ENCODE peak calls at places on chromosomes 13 and 19, in five cellular contexts. One of them, this sample, is unnamed.

GRCh38 chr13:110874508-110874960 is 40.3 kb downstream of the ANKRD10 start:
- DNase-seq in adrenal gland: peak; percentile 89
- DNase-seq in OCI-LY7: no peak
- DNase-seq in AG04450: no peak
- DNase-seq in psoas muscle: peak; percentile 86
- DNase-seq in this sample: no peak

GRCh38 chr13:32828711-32829110 is 187.5 kb upstream of the KL start:
- DNase-seq in AG04450: no peak
- DNase-seq in psoas muscle: no peak
- DNase-seq in OCI-LY7: no peak
- DNase-seq in adrenal gland: no peak
- DNase-seq in this sample: no peak

GRCh38 chr19:14475251-14476073 is at the start of gene PTGER1:
- DNase-seq in AG04450: no peak
- DNase-seq in adrenal gland: no peak
- DNase-seq in psoas muscle: no peak
- DNase-seq in OCI-LY7: no peak
- DNase-seq in this sample: no peak

GRCh38 chr13:84870190-84870589 is 929.0 kb downstream of the SLITRK6 start:
- DNase-seq in OCI-LY7: peak; percentile 17
- DNase-seq in adrenal gland: no peak
- DNase-seq in psoas muscle: no peak
- DNase-seq in AG04450: no peak
- DNase-seq in this sample: no peak

GRCh38 chr19:4499318-4499717 is 19.0 kb downstream of the PLIN4 start:
- DNase-seq in adrenal gland: no peak
- DNase-seq in psoas muscle: no peak
- DNase-seq in AG04450: no peak
- DNase-seq in OCI-LY7: no peak
- DNase-seq in this sample: no peak

GRCh38 chr19:15149704-15150103 is 42.5 kb downstream of the SYDE1 start:
- DNase-seq in AG04450: no peak
- DNase-seq in OCI-LY7: no peak
- DNase-seq in psoas muscle: no peak
- DNase-seq in adrenal gland: no peak
- DNase-seq in this sample: no peak

GRCh38 chr19:30312582-30313352 is 59.4 kb upstream of the ZNF536 start:
- DNase-seq in psoas muscle: no peak
- DNase-seq in AG04450: no peak
- DNase-seq in adrenal gland: peak; percentile 34
- DNase-seq in OCI-LY7: no peak
- DNase-seq in this sample: no peak

GRCh38 chr13:44906758-44907157 is 82.5 kb downstream of the NUFIP1 start:
- DNase-seq in AG04450: no peak
- DNase-seq in OCI-LY7: no peak
- DNase-seq in adrenal gland: peak; percentile 75
- DNase-seq in psoas muscle: no peak
- DNase-seq in this sample: no peak

GRCh38 chr19:55189424-55189823 is 9.3 kb upstream of the SYT5 start:
- DNase-seq in OCI-LY7: no peak
- DNase-seq in AG04450: peak; percentile 73
- DNase-seq in adrenal gland: peak; percentile 93
- DNase-seq in psoas muscle: peak; percentile 63
- DNase-seq in this sample: peak; percentile 65

GRCh38 chr13:92821324-92821723 is 405.3 kb upstream of the GPC6 start:
- DNase-seq in AG04450: no peak
- DNase-seq in psoas muscle: no peak
- DNase-seq in OCI-LY7: no peak
- DNase-seq in adrenal gland: no peak
- DNase-seq in this sample: no peak

GRCh38 chr13:67763316-67763715 is 533.2 kb upstream of the PCDH9 start:
- DNase-seq in AG04450: no peak
- DNase-seq in psoas muscle: no peak
- DNase-seq in OCI-LY7: no peak
- DNase-seq in adrenal gland: no peak
- DNase-seq in this sample: no peak

GRCh38 chr19:1361601-1362384 is 21.9 kb upstream of the NDUFS7 start:
- DNase-seq in adrenal gland: no peak
- DNase-seq in psoas muscle: no peak
- DNase-seq in OCI-LY7: no peak
- DNase-seq in AG04450: no peak
- DNase-seq in this sample: peak; percentile 42

GRCh38 chr13:112670118-112670517 is 19.7 kb upstream of the ATP11A start:
- DNase-seq in OCI-LY7: no peak
- DNase-seq in psoas muscle: no peak
- DNase-seq in AG04450: no peak
- DNase-seq in adrenal gland: peak; percentile 18
- DNase-seq in this sample: no peak

GRCh38 chr19:8208710-8209110 is 460 bp upstream of the CERS4 start:
- DNase-seq in psoas muscle: no peak
- DNase-seq in adrenal gland: peak; percentile 81
- DNase-seq in OCI-LY7: no peak
- DNase-seq in AG04450: no peak
- DNase-seq in this sample: no peak

GRCh38 chr19:9793051-9793591 is 24.6 kb upstream of the ZNF846 start:
- DNase-seq in AG04450: no peak
- DNase-seq in OCI-LY7: peak; percentile 54
- DNase-seq in adrenal gland: peak; percentile 71
- DNase-seq in psoas muscle: peak; percentile 69
- DNase-seq in this sample: no peak

GRCh38 chr13:33633701-33634525 is 184.0 kb upstream of the RFC3 start:
- DNase-seq in AG04450: no peak
- DNase-seq in psoas muscle: no peak
- DNase-seq in OCI-LY7: no peak
- DNase-seq in adrenal gland: no peak
- DNase-seq in this sample: no peak

GRCh38 chr19:7255119-7255518 is 39.1 kb downstream of the INSR start:
- DNase-seq in OCI-LY7: no peak
- DNase-seq in AG04450: no peak
- DNase-seq in psoas muscle: no peak
- DNase-seq in adrenal gland: peak; percentile 70
- DNase-seq in this sample: no peak

GRCh38 chr13:27583645-27584044 is 36.7 kb downstream of the LNX2 start:
- DNase-seq in AG04450: no peak
- DNase-seq in OCI-LY7: no peak
- DNase-seq in psoas muscle: no peak
- DNase-seq in adrenal gland: no peak
- DNase-seq in this sample: no peak

GRCh38 chr19:33472696-33473624 is 48.6 kb downstream of the PEPD start:
- DNase-seq in AG04450: peak; percentile 72
- DNase-seq in psoas muscle: no peak
- DNase-seq in OCI-LY7: no peak
- DNase-seq in adrenal gland: peak; percentile 60
- DNase-seq in this sample: peak; percentile 53

GRCh38 chr19:6811906-6812305 is 39.4 kb downstream of the VAV1 start:
- DNase-seq in AG04450: no peak
- DNase-seq in adrenal gland: no peak
- DNase-seq in psoas muscle: no peak
- DNase-seq in OCI-LY7: peak; percentile 58
- DNase-seq in this sample: peak; percentile 5

GRCh38 chr19:55644842-55645511 is 1.5 kb downstream of the ZNF581 start:
- DNase-seq in psoas muscle: no peak
- DNase-seq in AG04450: no peak
- DNase-seq in adrenal gland: no peak
- DNase-seq in OCI-LY7: peak; percentile 54
- DNase-seq in this sample: no peak

GRCh38 chr13:60162096-60162495 is 1.6 kb downstream of the DIAPH3 start:
- DNase-seq in AG04450: no peak
- DNase-seq in psoas muscle: no peak
- DNase-seq in OCI-LY7: no peak
- DNase-seq in adrenal gland: no peak
- DNase-seq in this sample: peak; percentile 41

GRCh38 chr13:60167121-60167520 is 3.4 kb upstream of the DIAPH3 start:
- DNase-seq in OCI-LY7: no peak
- DNase-seq in adrenal gland: no peak
- DNase-seq in AG04450: no peak
- DNase-seq in psoas muscle: no peak
- DNase-seq in this sample: no peak

GRCh38 chr13:60164490-60164889 is 762 bp upstream of the DIAPH3 start:
- DNase-seq in OCI-LY7: no peak
- DNase-seq in adrenal gland: no peak
- DNase-seq in AG04450: no peak
- DNase-seq in psoas muscle: no peak
- DNase-seq in this sample: no peak

GRCh38 chr13:60163525-60164471 is at the start of gene DIAPH3:
- DNase-seq in adrenal gland: peak; percentile 98
- DNase-seq in OCI-LY7: peak; percentile 96
- DNase-seq in AG04450: peak; percentile 89
- DNase-seq in psoas muscle: peak; percentile 96
- DNase-seq in this sample: peak; percentile 83

GRCh38 chr13:60165391-60166099 is 1.8 kb upstream of the DIAPH3 start:
- DNase-seq in psoas muscle: no peak
- DNase-seq in adrenal gland: no peak
- DNase-seq in OCI-LY7: no peak
- DNase-seq in AG04450: peak; percentile 30
- DNase-seq in this sample: no peak
- H3K4me3 ChIP-seq in psoas muscle: peak overlapping the region; percentile 73
- H3K4me3 ChIP-seq in adrenal gland: no peak overlapping the region
- H3K4me3 ChIP-seq in OCI-LY7: no peak overlapping the region
- H3K4me3 ChIP-seq in AG04450: peak overlapping the region; percentile 34
- H3K4me3 ChIP-seq in this sample: no peak overlapping the region

GRCh38 chr19:3275583-3276340 is 51.3 kb downstream of the CELF5 start:
- DNase-seq in psoas muscle: peak; percentile 48
- DNase-seq in OCI-LY7: peak; percentile 95
- DNase-seq in AG04450: peak; percentile 11
- DNase-seq in adrenal gland: peak; percentile 76
- DNase-seq in this sample: no peak
- H3K4me3 ChIP-seq in psoas muscle: peak overlapping the region; percentile 43
- H3K4me3 ChIP-seq in OCI-LY7: peak overlapping the region; percentile 70
- H3K4me3 ChIP-seq in AG04450: peak overlapping the region; percentile 50
- H3K4me3 ChIP-seq in adrenal gland: no peak overlapping the region
- H3K4me3 ChIP-seq in this sample: peak overlapping the region; percentile 25

GRCh38 chr19:12796146-12797071 is 5.1 kb downstream of the JUNB start:
- DNase-seq in adrenal gland: peak; percentile 91
- DNase-seq in OCI-LY7: peak; percentile 86
- DNase-seq in AG04450: no peak
- DNase-seq in psoas muscle: peak; percentile 71
- DNase-seq in this sample: no peak
- H3K4me3 ChIP-seq in adrenal gland: no peak overlapping the region
- H3K4me3 ChIP-seq in OCI-LY7: no peak overlapping the region
- H3K4me3 ChIP-seq in AG04450: no peak overlapping the region
- H3K4me3 ChIP-seq in psoas muscle: no peak overlapping the region
- H3K4me3 ChIP-seq in this sample: no peak overlapping the region

GRCh38 chr19:43778651-43779050 is 2.1 kb downstream of the KCNN4 start:
- DNase-seq in adrenal gland: no peak
- DNase-seq in OCI-LY7: peak; percentile 82
- DNase-seq in psoas muscle: no peak
- DNase-seq in AG04450: no peak
- DNase-seq in this sample: no peak

GRCh38 chr19:43776285-43776684 is 4.5 kb downstream of the KCNN4 start:
- DNase-seq in OCI-LY7: peak; percentile 47
- DNase-seq in AG04450: no peak
- DNase-seq in psoas muscle: no peak
- DNase-seq in adrenal gland: no peak
- DNase-seq in this sample: no peak

GRCh38 chr19:43779147-43779819 is 1.5 kb downstream of the KCNN4 start:
- DNase-seq in psoas muscle: no peak
- DNase-seq in adrenal gland: no peak
- DNase-seq in OCI-LY7: no peak
- DNase-seq in AG04450: no peak
- DNase-seq in this sample: no peak

GRCh38 chr19:43775299-43775890 is 5.4 kb downstream of the KCNN4 start:
- DNase-seq in AG04450: no peak
- DNase-seq in adrenal gland: no peak
- DNase-seq in OCI-LY7: no peak
- DNase-seq in psoas muscle: no peak
- DNase-seq in this sample: no peak

DNA sequence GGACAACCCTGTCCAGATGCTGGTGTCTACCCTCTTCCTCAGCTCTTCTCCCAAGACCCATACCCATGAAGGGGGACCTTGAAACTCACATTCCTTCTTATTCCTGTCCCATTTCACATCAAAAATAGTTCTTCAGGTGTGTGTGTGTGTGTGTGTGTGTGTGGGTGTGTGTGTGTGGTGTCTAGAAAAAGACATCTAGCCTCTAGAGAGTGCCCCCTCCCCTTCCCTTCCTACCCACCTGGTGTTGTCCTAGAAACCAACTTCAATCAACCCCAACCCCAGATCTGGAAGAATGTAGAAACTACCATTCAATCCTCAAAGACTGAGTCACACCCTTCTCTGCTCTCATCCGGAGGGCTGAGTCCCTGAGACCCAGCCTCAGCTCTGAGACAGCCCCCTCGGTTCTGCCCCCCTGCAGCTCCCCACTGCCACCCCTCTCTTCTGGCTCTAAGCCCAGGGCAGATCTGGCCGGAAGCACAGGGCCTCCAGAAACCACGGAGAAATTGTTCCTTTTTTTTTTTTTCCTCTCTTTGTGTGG is 3.5 kb downstream of the KCNN4 start:
- DNase-seq in AG04450: no peak
- DNase-seq in psoas muscle: no peak
- DNase-seq in OCI-LY7: peak; percentile 82
- DNase-seq in adrenal gland: no peak
- DNase-seq in this sample: no peak
- H3K4me3 ChIP-seq in AG04450: no peak overlapping the region
- H3K4me3 ChIP-seq in psoas muscle: no peak overlapping the region
- H3K4me3 ChIP-seq in OCI-LY7: peak overlapping the region; percentile 78
- H3K4me3 ChIP-seq in adrenal gland: no peak overlapping the region
- H3K4me3 ChIP-seq in this sample: no peak overlapping the region

DNA sequence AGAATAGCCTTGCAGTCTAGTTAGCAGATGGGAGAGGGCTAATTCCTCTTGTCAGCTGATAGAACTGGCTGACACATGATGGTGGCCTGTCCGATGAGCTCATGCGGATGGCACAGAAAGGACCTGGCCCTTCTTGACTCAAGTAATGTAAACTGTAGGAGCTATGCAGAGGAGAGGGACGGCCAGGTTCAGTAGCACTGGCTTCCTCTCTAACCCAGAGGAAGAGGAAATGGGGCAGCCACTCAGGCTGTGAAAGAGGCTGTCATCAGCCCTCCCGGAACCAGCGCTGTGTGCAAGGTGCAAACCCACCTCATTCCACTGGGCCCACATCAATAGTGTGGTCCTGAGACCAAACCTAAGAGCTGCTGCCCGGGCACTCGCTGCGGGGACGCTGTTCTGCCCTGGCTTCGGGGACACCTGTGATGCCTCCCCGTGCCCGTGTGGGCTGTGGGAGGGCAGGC is 30.7 kb upstream of the USE1 start:
- DNase-seq in OCI-LY7: peak; percentile 61
- DNase-seq in AG04450: no peak
- DNase-seq in psoas muscle: no peak
- DNase-seq in adrenal gland: no peak
- DNase-seq in this sample: no peak
- H3K4me3 ChIP-seq in OCI-LY7: peak overlapping the region; percentile 39
- H3K4me3 ChIP-seq in AG04450: no peak overlapping the region
- H3K4me3 ChIP-seq in psoas muscle: no peak overlapping the region
- H3K4me3 ChIP-seq in adrenal gland: no peak overlapping the region
- H3K4me3 ChIP-seq in this sample: no peak overlapping the region

DNA sequence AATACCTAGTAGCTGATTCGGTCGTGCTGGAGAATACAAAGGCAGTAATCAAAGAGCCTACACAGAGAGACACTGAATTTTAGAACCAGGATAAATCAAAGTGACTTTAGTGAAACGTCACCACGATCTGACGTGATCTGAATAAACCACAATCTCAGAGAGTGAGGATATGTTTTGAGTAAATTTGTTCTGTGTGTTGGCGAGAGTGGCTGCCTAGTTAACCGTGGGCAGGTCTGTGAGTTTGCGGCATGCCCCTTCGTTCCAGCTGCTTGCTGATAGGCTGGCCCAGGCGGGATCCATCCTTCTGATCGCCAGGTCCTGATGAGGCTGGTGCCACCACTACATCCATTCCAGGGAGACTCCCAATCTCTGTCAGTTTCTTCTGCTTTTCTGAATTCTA is 40.4 kb downstream of the LRCH1 start:
- DNase-seq in adrenal gland: no peak
- DNase-seq in psoas muscle: no peak
- DNase-seq in OCI-LY7: peak; percentile 62
- DNase-seq in AG04450: no peak
- DNase-seq in this sample: no peak
- H3K4me3 ChIP-seq in adrenal gland: no peak overlapping the region
- H3K4me3 ChIP-seq in psoas muscle: no peak overlapping the region
- H3K4me3 ChIP-seq in OCI-LY7: peak overlapping the region; percentile 58
- H3K4me3 ChIP-seq in AG04450: no peak overlapping the region
- H3K4me3 ChIP-seq in this sample: no peak overlapping the region

This sample was measured in kidney epithelial cell.